ENCODE peak calls at places on chromosomes 12 and 14, in nine cellular contexts. R, L, M, B, P, H, F, T and Y are unnamed samples.

GRCh38 chr12:64610092-64610659 is at the start of gene RASSF3:
- DNase-seq in R (peak; percentile 74), L (peak; percentile 82), M (peak; percentile 72), B (peak; percentile 66), P (peak; percentile 72), H (peak; percentile 77), F (peak; percentile 85), T (peak; percentile 78), Y (no peak)

GRCh38 chr12:95532851-95533250 is 18.4 kb downstream of the USP44 start:
- DNase-seq in R (no peak), L (no peak), M (no peak), B (no peak), P (peak; percentile 81), H (no peak), F (no peak), T (no peak), Y (no peak)

GRCh38 chr12:114238808-114239207 is 167.1 kb downstream of the TBX5 start:
- DNase-seq in R (no peak), L (no peak), M (peak; percentile 63), B (no peak), P (peak; percentile 53), H (peak; percentile 54), F (no peak), T (no peak), Y (peak; percentile 7)

GRCh38 chr14:66824251-66824650 is 316.3 kb downstream of the GPHN start:
- DNase-seq in R (no peak), L (no peak), M (no peak), B (no peak), P (no peak), H (no peak), F (no peak), T (no peak), Y (no peak)

GRCh38 chr12:106417926-106418910 is 60.7 kb downstream of the POLR3B start:
- DNase-seq in R (no peak), L (no peak), M (no peak), B (peak; percentile 53), P (peak; percentile 75), H (no peak), F (no peak), T (no peak), Y (no peak)

GRCh38 chr14:51783765-51784164 is 76.6 kb upstream of the GNG2 start:
- DNase-seq in R (no peak), L (no peak), M (no peak), B (no peak), P (peak; percentile 84), H (no peak), F (no peak), T (no peak), Y (no peak)

GRCh38 chr12:116797885-116798284 is 59.8 kb downstream of the RNFT2 start:
- DNase-seq in R (no peak), L (no peak), M (no peak), B (no peak), P (no peak), H (peak; percentile 32), F (no peak), T (no peak), Y (no peak)

GRCh38 chr12:94435511-94435927 is 24.1 kb downstream of the CEP83 start:
- DNase-seq in R (no peak), L (no peak), M (no peak), B (no peak), P (no peak), H (no peak), F (no peak), T (no peak), Y (no peak)

GRCh38 chr14:59482120-59482434 is 2.1 kb downstream of the L3HYPDH start:
- DNase-seq in R (no peak), L (no peak), M (no peak), B (no peak), P (no peak), H (no peak), F (no peak), T (no peak), Y (no peak)
- H3K27ac ChIP-seq in R (no peak overlapping the region), L (peak overlapping the region; percentile 95), M (peak overlapping the region; percentile 98), B (peak overlapping the region; percentile 20), P (peak overlapping the region; percentile 98), H (peak overlapping the region; percentile 16), F (peak overlapping the region; percentile 98), T (no peak overlapping the region), Y (peak overlapping the region; percentile 69)

DNA sequence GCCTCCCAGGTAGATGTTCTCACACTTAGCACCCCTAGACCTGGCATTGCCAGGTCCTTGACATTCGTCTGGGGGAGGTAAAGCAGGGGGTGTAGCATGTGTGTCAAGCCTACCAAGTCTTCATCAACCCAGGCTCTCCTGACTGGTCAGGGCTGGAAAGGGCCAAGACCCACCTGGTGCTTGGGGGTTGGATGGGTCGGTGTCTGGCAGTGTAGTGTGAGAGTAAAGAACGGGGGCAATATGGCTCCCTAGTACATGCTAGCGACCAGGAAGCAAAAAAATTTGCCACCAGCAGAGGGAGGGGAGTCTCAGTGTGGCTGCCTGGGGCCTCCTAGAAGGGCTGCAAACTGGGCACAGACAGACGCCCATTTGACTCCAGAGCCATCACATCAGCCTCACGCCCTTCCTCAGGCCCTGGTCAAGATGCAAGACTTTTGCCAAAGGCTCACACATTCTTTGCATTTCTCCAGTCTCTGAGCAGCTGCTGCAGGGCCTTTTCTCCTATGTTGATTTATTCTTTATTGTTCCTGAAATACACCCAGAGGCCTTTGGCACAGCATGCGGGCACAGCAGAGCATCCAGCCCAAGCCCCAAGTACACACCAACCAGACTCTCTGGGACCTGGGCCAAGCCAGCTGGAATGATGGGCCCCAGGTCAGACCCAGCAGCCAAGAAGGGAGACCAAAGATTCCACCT is 38.3 kb upstream of the PNMA1 start:
- DNase-seq in R (peak; percentile 50), L (peak; percentile 88), M (no peak), B (no peak), P (peak; percentile 60), H (peak; percentile 78), F (peak; percentile 81), T (no peak), Y (no peak)
- H3K27ac ChIP-seq in R (peak overlapping the region; percentile 98), L (peak overlapping the region; percentile 99), M (peak overlapping the region; percentile 99), B (peak overlapping the region; percentile 98), P (peak overlapping the region; percentile 94), H (peak overlapping the region; percentile 99), F (peak overlapping the region; percentile 99), T (peak overlapping the region; percentile 67), Y (peak overlapping the region; percentile 85)

DNA sequence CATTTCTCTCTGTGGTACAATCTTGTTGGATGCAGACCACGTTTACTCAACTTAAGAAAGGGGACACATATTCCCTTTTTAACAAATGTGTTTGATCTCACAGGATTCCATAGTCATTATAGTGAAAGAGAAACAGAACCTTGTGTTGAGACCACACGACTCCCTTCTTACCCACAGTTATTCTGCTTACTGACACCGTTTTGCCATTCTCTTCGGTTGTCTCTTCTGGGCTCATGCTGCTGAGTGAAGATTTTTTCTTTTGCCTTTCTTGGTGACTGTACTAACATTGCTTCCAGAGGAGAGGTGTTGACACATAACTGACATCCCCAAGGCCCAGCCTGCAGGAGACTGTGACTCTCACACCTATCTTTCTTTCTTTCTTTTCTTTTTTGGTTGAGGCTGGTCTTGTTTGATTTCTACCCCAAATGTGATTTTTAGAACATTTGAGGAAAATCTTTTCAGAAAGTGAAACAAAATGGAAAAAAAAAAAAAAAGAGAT is 61.2 kb upstream of the OTOGL start:
- DNase-seq in R (no peak), L (no peak), M (no peak), B (no peak), P (peak; percentile 6), H (no peak), F (no peak), T (no peak), Y (no peak)
- H3K27ac ChIP-seq in R (no peak overlapping the region), L (peak overlapping the region; percentile 3), M (peak overlapping the region; percentile 63), B (no peak overlapping the region), P (no peak overlapping the region), H (no peak overlapping the region), F (peak overlapping the region; percentile 50), T (no peak overlapping the region), Y (no peak overlapping the region)

DNA sequence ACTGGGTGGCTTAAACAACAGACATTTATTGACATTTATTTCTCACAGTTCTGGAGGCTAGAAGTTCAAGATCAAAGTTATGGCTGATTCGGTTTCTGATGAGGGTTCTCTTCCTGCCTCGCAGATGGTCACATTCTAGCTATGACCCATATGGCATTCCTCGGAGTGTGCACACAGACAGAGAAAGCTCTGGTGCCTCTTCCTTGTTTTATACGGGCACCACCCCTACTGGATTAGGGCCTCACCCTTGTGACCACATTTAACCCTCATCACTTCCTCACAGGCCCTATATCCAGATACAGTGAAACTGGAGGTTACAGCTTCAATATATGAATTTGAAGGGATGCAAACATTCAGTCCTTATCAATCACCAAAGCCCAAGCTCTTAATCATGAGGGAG is 77.0 kb upstream of the OVCH1 start:
- DNase-seq in R (no peak), L (no peak), M (no peak), B (no peak), P (no peak), H (no peak), F (no peak), T (no peak), Y (no peak)
- H3K27ac ChIP-seq in R (no peak overlapping the region), L (no peak overlapping the region), M (no peak overlapping the region), B (no peak overlapping the region), P (no peak overlapping the region), H (no peak overlapping the region), F (no peak overlapping the region), T (no peak overlapping the region), Y (no peak overlapping the region)

GRCh38 chr14:35825968-35826217 is 245 bp upstream of the BRMS1L start:
- DNase-seq in R (no peak), L (no peak), M (no peak), B (no peak), P (no peak), H (no peak), F (no peak), T (no peak), Y (no peak)

GRCh38 chr14:35822501-35822900 is 3.6 kb upstream of the BRMS1L start:
- DNase-seq in R (no peak), L (no peak), M (no peak), B (no peak), P (no peak), H (no peak), F (no peak), T (no peak), Y (no peak)

GRCh38 chr14:35819591-35820540 is 6.3 kb upstream of the BRMS1L start:
- DNase-seq in R (no peak), L (no peak), M (no peak), B (no peak), P (no peak), H (no peak), F (no peak), T (no peak), Y (no peak)

GRCh38 chr14:35818346-35819115 is 7.6 kb upstream of the BRMS1L start:
- DNase-seq in R (peak; percentile 20), L (no peak), M (no peak), B (peak; percentile 57), P (peak; percentile 69), H (peak; percentile 27), F (peak; percentile 32), T (no peak), Y (no peak)

DNA sequence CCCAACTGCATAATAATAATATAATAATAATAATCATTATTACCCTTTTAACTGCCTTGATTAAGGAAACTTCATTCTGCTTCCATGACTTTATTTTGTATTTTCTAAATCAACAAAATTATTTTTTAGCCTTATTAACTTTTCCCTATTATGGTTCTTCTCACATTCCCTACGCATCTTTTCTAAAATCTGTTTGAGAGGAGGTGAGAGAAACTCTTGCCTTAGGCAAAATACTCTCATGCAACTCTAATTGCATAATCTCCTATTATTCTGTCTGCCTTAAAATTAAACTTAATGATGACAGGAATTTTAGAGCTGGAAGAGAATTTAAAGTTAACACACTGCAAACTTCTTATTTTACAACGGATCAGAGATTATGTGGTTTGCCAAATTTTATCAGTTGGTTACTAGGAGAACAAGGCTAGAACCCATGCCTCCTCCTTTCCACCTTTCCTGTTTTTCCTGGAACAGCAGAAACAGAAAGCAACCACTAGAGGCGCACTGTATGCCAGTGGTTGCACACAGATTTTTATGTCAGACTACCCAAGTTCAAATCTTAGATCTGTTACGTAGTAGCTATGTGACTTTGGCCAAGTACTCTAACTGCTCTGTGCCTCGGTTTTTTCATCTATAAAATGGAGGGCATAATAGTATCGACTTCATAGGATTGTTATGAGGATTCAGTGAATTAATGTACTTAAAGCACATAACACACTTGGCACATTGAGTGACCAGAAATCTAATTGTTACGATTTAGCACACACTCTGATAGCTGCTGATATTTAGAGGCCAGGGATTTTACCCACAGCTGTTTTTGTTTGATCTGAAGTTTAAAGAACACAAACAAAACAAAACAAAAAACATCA is 4.4 kb upstream of the BRMS1L start:
- DNase-seq in R (no peak), L (no peak), M (no peak), B (no peak), P (peak; percentile 76), H (no peak), F (no peak), T (no peak), Y (no peak)
- H3K27ac ChIP-seq in R (no peak overlapping the region), L (no peak overlapping the region), M (no peak overlapping the region), B (no peak overlapping the region), P (no peak overlapping the region), H (no peak overlapping the region), F (no peak overlapping the region), T (no peak overlapping the region), Y (no peak overlapping the region)